ENCODE peak calls at places on chromosomes 13 and 19, in ten cellular contexts. Y, N, C, L, M, K, J, U, G and H are unnamed samples.

GRCh38 chr13:70255406-70255991 is 147.2 kb upstream of the KLHL1 start:
- DNase-seq in Y (peak; percentile 79), N (no peak), C (no peak), L (no peak), M (no peak), K (no peak), J (no peak), U (no peak), G (no peak), H (peak; percentile 64)

GRCh38 chr13:54709546-54709945 is 1680.9 kb downstream of the OLFM4 start:
- DNase-seq in Y (no peak), N (no peak), C (no peak), L (no peak), M (no peak), K (no peak), J (no peak), U (no peak), G (no peak), H (no peak)

GRCh38 chr13:77532983-77533382 is 2.5 kb upstream of the SCEL start:
- DNase-seq in Y (no peak), N (no peak), C (no peak), L (no peak), M (no peak), K (no peak), J (no peak), U (no peak), G (no peak), H (no peak)

GRCh38 chr19:56947206-56947605 is 106.7 kb upstream of the PEG3 start:
- DNase-seq in Y (no peak), N (no peak), C (no peak), L (no peak), M (no peak), K (no peak), J (no peak), U (no peak), G (no peak), H (no peak)

GRCh38 chr13:34672631-34673030 is 269.4 kb upstream of the NBEA start:
- DNase-seq in Y (peak; percentile 46), N (no peak), C (no peak), L (no peak), M (no peak), K (no peak), J (no peak), U (no peak), G (no peak), H (no peak)

GRCh38 chr13:25602206-25602605 is 230.4 kb downstream of the ATP8A2 start:
- DNase-seq in Y (no peak), N (no peak), C (no peak), L (no peak), M (no peak), K (no peak), J (no peak), U (no peak), G (no peak), H (no peak)

GRCh38 chr13:32334676-32335075 is 19.4 kb downstream of the BRCA2 start:
- DNase-seq in Y (no peak), N (no peak), C (no peak), L (no peak), M (no peak), K (peak; percentile 25), J (no peak), U (no peak), G (no peak), H (no peak)

GRCh38 chr19:1286859-1287621 is 1.4 kb downstream of the EFNA2 start:
- DNase-seq in Y (no peak), N (no peak), C (no peak), L (no peak), M (no peak), K (no peak), J (no peak), U (no peak), G (no peak), H (no peak)

GRCh38 chr13:84126671-84127171 is 244.4 kb upstream of the SLITRK1 start:
- DNase-seq in Y (no peak), N (no peak), C (no peak), L (no peak), M (no peak), K (no peak), J (no peak), U (no peak), G (no peak), H (no peak)

GRCh38 chr13:109998808-109999528 is 212.6 kb upstream of the IRS2 start:
- DNase-seq in Y (no peak), N (peak; percentile 40), C (no peak), L (no peak), M (peak; percentile 72), K (peak; percentile 71), J (no peak), U (no peak), G (no peak), H (no peak)

GRCh38 chr13:111664060-111664459 is 343.6 kb downstream of the TEX29 start:
- DNase-seq in Y (peak; percentile 85), N (no peak), C (no peak), L (no peak), M (no peak), K (no peak), J (no peak), U (no peak), G (no peak), H (no peak)

GRCh38 chr13:73000027-73000674 is 58.7 kb upstream of the KLF5 start:
- DNase-seq in Y (no peak), N (peak; percentile 75), C (no peak), L (no peak), M (no peak), K (peak; percentile 47), J (no peak), U (no peak), G (no peak), H (no peak)

GRCh38 chr19:27679399-27679798 is 1533.6 kb downstream of the UQCRFS1 start:
- DNase-seq in Y (no peak), N (no peak), C (no peak), L (no peak), M (no peak), K (no peak), J (no peak), U (no peak), G (no peak), H (no peak)

GRCh38 chr13:23965346-23965745 is 68.0 kb upstream of the C1QTNF9B start:
- DNase-seq in Y (no peak), N (no peak), C (no peak), L (no peak), M (no peak), K (peak; percentile 24), J (no peak), U (no peak), G (no peak), H (no peak)

GRCh38 chr19:19447536-19448237 is 42.2 kb downstream of the GATAD2A start:
- DNase-seq in Y (no peak), N (peak; percentile 31), C (no peak), L (no peak), M (no peak), K (no peak), J (no peak), U (no peak), G (no peak), H (peak; percentile 67)

GRCh38 chr13:110298566-110299321 is 8.2 kb downstream of the COL4A1 start:
- DNase-seq in Y (no peak), N (no peak), C (no peak), L (no peak), M (no peak), K (peak; percentile 70), J (no peak), U (no peak), G (peak; percentile 48), H (no peak)

GRCh38 chr13:110428281-110428680 is 121.2 kb downstream of the COL4A2 start:
- DNase-seq in Y (no peak), N (no peak), C (no peak), L (no peak), M (no peak), K (no peak), J (no peak), U (no peak), G (no peak), H (no peak)

DNA sequence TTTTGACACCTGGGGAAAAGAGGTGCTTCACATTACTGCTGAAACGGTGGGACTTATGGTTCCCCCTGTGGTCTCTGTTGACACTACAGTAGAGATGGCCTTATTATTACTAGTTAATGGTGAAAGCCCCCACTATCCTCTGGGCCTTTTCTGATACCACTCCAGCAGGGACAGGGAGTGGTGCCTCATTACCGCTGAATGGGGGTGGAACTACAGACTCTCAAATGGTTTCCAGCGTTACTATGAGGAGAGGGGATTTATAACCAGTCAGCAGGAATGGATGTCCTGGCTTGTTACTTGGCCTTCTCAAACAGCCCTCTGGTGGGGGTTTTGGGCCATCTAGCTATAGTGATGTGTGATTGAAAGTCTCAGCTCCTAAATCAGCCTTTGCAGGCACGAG is 96.7 kb upstream of the DIAPH3 start:
- DNase-seq in Y (no peak), N (no peak), C (no peak), L (no peak), M (no peak), K (no peak), J (peak; percentile 13), U (no peak), G (no peak), H (no peak)
- TF ChIP-seq CTCF in Y (no peak), N (no peak), C (peak; percentile 21), L (no peak), M (peak; percentile 29), K (no peak), J (no peak), U (peak; percentile 33), G (no peak), H (peak; percentile 38)

GRCh38 chr13:27372896-27373295 is 51.5 kb upstream of the GTF3A start:
- DNase-seq in Y (no peak), N (no peak), C (peak; percentile 41), L (peak; percentile 81), M (no peak), K (peak; percentile 22), J (peak; percentile 41), U (no peak), G (no peak), H (no peak)
- TF ChIP-seq CTCF in Y (no peak), N (no peak), C (peak; percentile 28), L (no peak), M (no peak), K (no peak), J (no peak), U (no peak), G (no peak), H (no peak)

GRCh38 chr13:78875792-78876580 is 217.0 kb upstream of the OBI1 start:
- DNase-seq in Y (no peak), N (peak; percentile 36), C (no peak), L (no peak), M (no peak), K (no peak), J (peak; percentile 71), U (no peak), G (no peak), H (peak; percentile 75)
- TF ChIP-seq CTCF in Y (no peak), N (peak; percentile 23), C (no peak), L (no peak), M (no peak), K (no peak), J (no peak), U (no peak), G (no peak), H (no peak)

GRCh38 chr13:107351305-107351704 is 783.4 kb upstream of the ARGLU1 start:
- DNase-seq in Y (no peak), N (no peak), C (no peak), L (no peak), M (no peak), K (peak; percentile 67), J (no peak), U (no peak), G (no peak), H (no peak)
- TF ChIP-seq CTCF in Y (no peak), N (no peak), C (no peak), L (no peak), M (no peak), K (no peak), J (no peak), U (no peak), G (no peak), H (no peak)

GRCh38 chr13:39765801-39766463 is 110.5 kb downstream of the COG6 start:
- DNase-seq in Y (peak; percentile 58), N (peak; percentile 16), C (no peak), L (no peak), M (no peak), K (peak; percentile 50), J (peak; percentile 42), U (no peak), G (peak; percentile 34), H (no peak)
- TF ChIP-seq CTCF in Y (peak; percentile 31), N (no peak), C (no peak), L (no peak), M (no peak), K (peak; percentile 6), J (no peak), U (no peak), G (peak; percentile 52), H (peak; percentile 64)